ENCODE peak calls at places on chromosomes 13 and 19, in seven cellular contexts. U, T, H, F, S, G and W are unnamed samples.

GRCh38 chr19:33621811-33622504 is at the start of gene CHST8:
- DNase-seq in F (peak), U (no peak), T (peak), G (peak), H (peak), S (no peak), W (peak)

GRCh38 chr13:107864543-107865460 is 350.5 kb downstream of the LIG4 start:
- DNase-seq in G (peak), H (peak), U (no peak), S (peak), F (no peak), T (no peak), W (peak)

GRCh38 chr13:98576215-98576945 is 527 bp downstream of the STK24 start:
- DNase-seq in T (no peak), U (no peak), S (peak), G (peak), H (peak), F (peak), W (peak)

GRCh38 chr13:70087247-70087646 is 20.4 kb upstream of the ATXN8OS start:
- DNase-seq in S (no peak), H (no peak), F (no peak), U (no peak), T (no peak), G (no peak), W (no peak)

GRCh38 chr19:2983351-2984195 is 6.2 kb downstream of the TLE6 start:
- DNase-seq in U (no peak), H (peak), S (peak), G (peak), T (no peak), F (peak), W (peak)

GRCh38 chr19:44813331-44814131 is 4.6 kb downstream of the BCAM start:
- DNase-seq in G (no peak), T (no peak), U (no peak), F (no peak), S (no peak), H (no peak), W (peak)

GRCh38 chr19:14536926-14537692 is 7.7 kb downstream of the TECR start:
- DNase-seq in G (peak), H (peak), T (peak), U (no peak), S (no peak), F (peak), W (peak)

GRCh38 chr19:53594811-53595509 is 36.8 kb upstream of the DPRX start:
- DNase-seq in S (no peak), G (no peak), T (no peak), F (no peak), U (no peak), H (no peak), W (peak)

GRCh38 chr19:43726736-43727592 is 11.1 kb downstream of the IRGC start:
- DNase-seq in F (peak), U (no peak), H (peak), T (no peak), S (no peak), G (no peak), W (no peak)

GRCh38 chr19:58544591-58545285 is 874 bp downstream of the TRIM28 start:
- DNase-seq in H (no peak), T (no peak), F (no peak), S (no peak), G (peak), U (no peak), W (peak)

GRCh38 chr13:78998736-78999135 is 339.8 kb upstream of the OBI1 start:
- DNase-seq in G (no peak), S (no peak), T (no peak), F (no peak), H (no peak), U (no peak), W (no peak)

GRCh38 chr13:78997902-78998654 is 339.1 kb upstream of the OBI1 start:
- DNase-seq in H (no peak), F (no peak), S (no peak), U (no peak), T (no peak), G (no peak), W (no peak)

GRCh38 chr13:78999494-78999893 is 340.5 kb upstream of the OBI1 start:
- DNase-seq in H (no peak), G (no peak), U (no peak), F (no peak), S (no peak), T (no peak), W (no peak)

GRCh38 chr13:79003989-79004550 is 345.1 kb upstream of the OBI1 start:
- DNase-seq in F (no peak), G (no peak), U (no peak), H (no peak), S (no peak), T (no peak), W (no peak)
- H3K4me3 ChIP-seq in F (no peak), G (no peak), U (no peak), H (no peak), S (no peak), T (no peak), W (no peak)

GRCh38 chr19:37718357-37718756 is 1.2 kb downstream of the ZNF607 start:
- DNase-seq in G (peak), H (no peak), S (no peak), F (no peak), U (no peak), T (no peak), W (peak)
- H3K4me3 ChIP-seq in G (peak), H (peak), S (no peak), F (peak), U (peak), T (peak), W (peak)

GRCh38 chr13:29073762-29074161 is 253.6 kb downstream of the MTUS2 start:
- DNase-seq in T (no peak), S (no peak), G (no peak), H (no peak), U (no peak), F (no peak), W (peak)

GRCh38 chr13:29081036-29081435 is 260.9 kb downstream of the MTUS2 start:
- DNase-seq in H (no peak), F (no peak), T (no peak), S (no peak), U (no peak), G (no peak), W (no peak)

GRCh38 chr13:29081697-29082440 is 261.7 kb downstream of the MTUS2 start:
- DNase-seq in H (no peak), U (no peak), F (no peak), T (no peak), S (no peak), G (no peak), W (no peak)

DNA sequence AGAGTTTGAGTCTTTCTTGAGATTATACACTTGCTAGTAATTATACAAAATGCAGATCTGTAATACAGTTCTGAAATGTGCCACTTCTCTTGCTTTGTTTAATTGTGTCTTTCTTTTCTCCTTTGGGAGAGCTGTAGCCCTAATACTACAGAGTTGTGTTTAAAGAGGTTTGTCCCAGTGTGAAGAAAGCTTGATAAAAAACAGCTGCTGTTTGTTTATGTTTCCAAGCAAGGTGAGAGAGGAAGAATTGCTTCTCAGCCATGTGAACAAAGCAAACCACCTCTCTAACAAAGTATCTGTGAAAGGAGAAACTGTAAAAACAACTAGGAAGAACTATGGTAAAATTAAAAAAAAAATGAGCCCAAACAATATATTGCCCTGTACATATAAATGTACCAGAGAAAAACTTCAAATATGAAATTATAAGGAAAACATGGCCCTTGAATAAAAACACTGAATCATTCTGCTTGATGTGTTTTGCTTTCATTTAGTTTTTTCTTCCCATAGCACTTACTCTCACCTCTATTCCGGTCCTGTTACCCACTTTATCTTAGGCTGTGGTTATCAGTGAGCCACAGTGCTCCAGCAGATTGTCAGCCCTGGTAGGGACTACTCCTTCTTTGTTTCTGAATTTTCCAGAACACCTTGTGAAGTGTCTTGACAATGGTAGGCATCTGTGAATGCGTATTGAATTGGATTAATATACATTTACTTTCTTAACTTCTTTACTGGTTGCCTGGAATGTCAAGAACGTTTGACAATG is 257.1 kb downstream of the MTUS2 start:
- DNase-seq in S (no peak), U (no peak), G (no peak), F (no peak), H (no peak), T (no peak), W (no peak)
- H3K4me3 ChIP-seq in S (no peak), U (no peak), G (no peak), F (no peak), H (no peak), T (no peak), W (no peak)

DNA sequence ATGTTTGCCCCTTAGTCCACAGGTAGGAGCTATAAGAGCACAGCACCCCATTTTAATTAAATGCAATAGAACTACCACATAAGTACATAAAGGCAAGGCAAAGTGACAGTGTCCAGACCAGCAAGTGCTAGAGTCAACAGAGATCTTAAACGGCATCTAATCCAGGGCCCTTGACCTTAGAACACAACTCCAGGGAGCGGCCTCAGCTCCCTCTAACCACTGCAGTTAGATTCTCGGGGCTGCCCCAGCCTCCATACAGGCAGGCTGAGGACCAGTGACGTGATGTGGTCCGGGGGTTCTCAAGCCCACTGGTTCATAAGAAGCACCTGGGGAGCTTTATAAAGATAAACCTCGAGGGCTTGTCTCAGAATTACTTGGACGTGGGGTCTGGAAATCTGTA is 10.0 kb upstream of the ATP12A start:
- DNase-seq in H (no peak), U (no peak), T (no peak), G (no peak), F (no peak), S (no peak), W (no peak)
- H3K4me3 ChIP-seq in H (no peak), U (no peak), T (no peak), G (no peak), F (no peak), S (no peak), W (no peak)